ENCODE peak calls at places on chromosome 2, in nine cellular contexts. O, T, V, Z, R, U, D, M and G are unnamed samples.

GRCh38 chr2:65483763-65484162 is 51.4 kb upstream of the SPRED2 start:
- DNase-seq in Z (no peak), U (no peak), M (no peak), O (no peak), V (no peak), T (no peak), D (no peak), R (no peak), G (no peak)

GRCh38 chr2:73993799-73994543 is 9.3 kb downstream of the TET3 start:
- DNase-seq in V (no peak), M (no peak), T (no peak), Z (no peak), O (no peak), R (no peak), D (no peak), U (no peak), G (no peak)

GRCh38 chr2:80238692-80239469 is 65.7 kb downstream of the LRRTM1 start:
- DNase-seq in O (no peak), R (peak; percentile 7), U (no peak), D (peak; percentile 36), V (no peak), Z (peak; percentile 24), T (no peak), M (peak; percentile 47), G (peak; percentile 11)

GRCh38 chr2:158463496-158464095 is 6.8 kb downstream of the PKP4 start:
- DNase-seq in M (no peak), Z (no peak), D (no peak), R (no peak), U (no peak), O (no peak), T (no peak), V (no peak), G (no peak)

GRCh38 chr2:11299439-11299838 is 45.0 kb downstream of the ROCK2 start:
- DNase-seq in M (no peak), D (no peak), V (no peak), Z (no peak), U (no peak), R (no peak), T (no peak), O (no peak), G (no peak)

GRCh38 chr2:10720306-10720705 is 1.1 kb upstream of the ATP6V1C2 start:
- DNase-seq in R (no peak), Z (no peak), U (no peak), O (no peak), T (no peak), M (no peak), D (no peak), V (no peak), G (no peak)

GRCh38 chr2:69559696-69560482 is 83.7 kb downstream of the AAK1 start:
- DNase-seq in D (peak; percentile 52), R (peak; percentile 66), Z (peak; percentile 64), U (no peak), V (no peak), T (no peak), O (no peak), M (no peak), G (peak; percentile 71)

GRCh38 chr2:53286336-53286735 is 481.3 kb upstream of the CHAC2 start:
- DNase-seq in U (no peak), V (no peak), O (no peak), R (no peak), D (no peak), M (no peak), Z (no peak), T (no peak), G (no peak)

GRCh38 chr2:149184994-149185393 is 145.4 kb upstream of the LYPD6 start:
- DNase-seq in O (no peak), M (no peak), D (no peak), T (no peak), V (no peak), R (no peak), U (no peak), Z (no peak), G (peak; percentile 29)

GRCh38 chr2:18290386-18290785 is 270.1 kb downstream of the RDH14 start:
- DNase-seq in V (no peak), R (no peak), M (no peak), T (no peak), U (no peak), O (no peak), D (no peak), Z (no peak), G (no peak)

GRCh38 chr2:28619213-28620196 is 123.6 kb downstream of the PLB1 start:
- DNase-seq in R (no peak), V (no peak), M (no peak), O (peak; percentile 42), U (no peak), D (no peak), Z (no peak), T (peak; percentile 51), G (no peak)

GRCh38 chr2:69683170-69683971 is 39.8 kb upstream of the AAK1 start:
- DNase-seq in V (no peak), D (peak; percentile 84), R (no peak), M (no peak), T (no peak), Z (peak; percentile 74), U (no peak), O (no peak), G (no peak)

GRCh38 chr2:167986223-167986622 is 261.2 kb downstream of the STK39 start:
- DNase-seq in U (no peak), V (no peak), T (no peak), Z (no peak), O (no peak), R (no peak), D (no peak), M (no peak), G (no peak)

GRCh38 chr2:99081886-99082285 is 59.6 kb upstream of the C2orf15 start:
- DNase-seq in R (no peak), O (no peak), T (no peak), Z (no peak), D (no peak), V (no peak), U (no peak), M (no peak), G (no peak)

GRCh38 chr2:240628507-240629418 is 3.5 kb downstream of the GPR35 start:
- DNase-seq in V (no peak), M (peak; percentile 35), T (peak; percentile 62), O (peak; percentile 40), Z (no peak), R (no peak), U (no peak), D (no peak), G (no peak)

GRCh38 chr2:204545861-204546773 is 842 bp downstream of the PARD3B start:
- DNase-seq in R (no peak), T (peak; percentile 78), U (no peak), D (peak; percentile 26), O (no peak), M (peak; percentile 49), V (no peak), Z (peak; percentile 35), G (peak; percentile 16)

GRCh38 chr2:180063494-180063893 is 56.4 kb upstream of the CWC22 start:
- DNase-seq in O (no peak), R (no peak), D (no peak), T (no peak), M (no peak), U (no peak), V (no peak), Z (no peak), G (no peak)

GRCh38 chr2:138504092-138504491 is 2.5 kb downstream of the SPOPL start:
- DNase-seq in R (no peak), Z (no peak), T (no peak), U (no peak), D (no peak), V (no peak), M (no peak), O (no peak), G (no peak)

GRCh38 chr2:28341208-28341891 is 51.3 kb upstream of the FOSL2 start:
- DNase-seq in Z (no peak), V (no peak), M (no peak), D (no peak), T (peak; percentile 14), U (no peak), R (no peak), O (peak; percentile 48), G (no peak)

GRCh38 chr2:85234879-85235278 is 92.9 kb downstream of the TGOLN2 start:
- DNase-seq in U (no peak), D (no peak), V (no peak), R (no peak), O (no peak), T (no peak), Z (no peak), M (no peak), G (peak; percentile 62)

GRCh38 chr2:226667736-226668135 is 131.9 kb downstream of the IRS1 start:
- DNase-seq in O (no peak), V (no peak), Z (no peak), T (no peak), U (no peak), R (no peak), D (no peak), M (no peak), G (no peak)

GRCh38 chr2:107312240-107312639 is 426.3 kb upstream of the ST6GAL2 start:
- DNase-seq in R (no peak), D (no peak), M (no peak), V (no peak), U (no peak), O (no peak), Z (no peak), T (no peak), G (no peak)

GRCh38 chr2:107313316-107313715 is 427.3 kb upstream of the ST6GAL2 start:
- DNase-seq in R (no peak), O (no peak), D (no peak), V (no peak), T (no peak), Z (no peak), U (no peak), M (no peak), G (no peak)
- H3K36me3 ChIP-seq in R (no peaks in the 10 kb centered on the region), O (no peaks in the 10 kb centered on the region), D (no peaks in the 10 kb centered on the region), V (no peaks in the 10 kb centered on the region), T (no peaks in the 10 kb centered on the region), Z (no peaks in the 10 kb centered on the region), U (no peaks in the 10 kb centered on the region), M (no peaks in the 10 kb centered on the region), G (no peaks in the 10 kb centered on the region)

DNA sequence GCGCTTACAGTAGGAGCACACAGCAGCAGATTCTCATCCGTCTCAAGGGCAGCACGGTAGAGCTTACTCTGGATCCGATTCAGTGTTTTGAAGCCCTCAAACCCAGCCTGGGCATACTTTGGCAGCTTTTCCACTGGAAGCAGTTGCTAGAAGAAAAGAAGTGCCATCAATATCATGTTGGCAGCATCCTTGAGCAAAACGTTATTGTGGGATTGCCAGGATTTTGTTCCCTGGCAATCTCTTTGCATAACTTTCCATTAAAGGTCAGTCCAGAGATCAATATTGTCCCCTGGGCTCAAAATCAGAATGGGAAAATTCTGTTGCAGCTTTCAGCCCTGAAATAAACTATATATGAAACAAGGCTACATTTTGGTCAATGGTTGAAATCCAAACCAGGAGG is 8.4 kb downstream of the SNRNP200 start:
- DNase-seq in U (no peak), D (no peak), Z (no peak), M (peak; percentile 77), T (no peak), V (no peak), R (no peak), O (no peak), G (no peak)
- H3K36me3 ChIP-seq in U (peaks cover 98% of the 10 kb centered on the region), D (peaks cover 98% of the 10 kb centered on the region), Z (peaks cover 15% of the 10 kb centered on the region), M (peaks cover 16% of the 10 kb centered on the region), T (peaks cover 100% of the 10 kb centered on the region), V (peaks cover 100% of the 10 kb centered on the region), R (peaks cover 84% of the 10 kb centered on the region), O (peaks cover 30% of the 10 kb centered on the region), G (peaks cover 98% of the 10 kb centered on the region)

GRCh38 chr2:219209236-219209635 is 2.7 kb downstream of the ZFAND2B start:
- DNase-seq in T (peak; percentile 76), V (no peak), U (no peak), Z (no peak), O (no peak), R (no peak), M (no peak), D (no peak), G (no peak)
- H3K36me3 ChIP-seq in T (peaks cover 61% of the 10 kb centered on the region), V (peaks cover 31% of the 10 kb centered on the region), U (no peaks in the 10 kb centered on the region), Z (no peaks in the 10 kb centered on the region), O (peaks cover 3% of the 10 kb centered on the region), R (peaks cover 10% of the 10 kb centered on the region), M (no peaks in the 10 kb centered on the region), D (peaks cover 70% of the 10 kb centered on the region), G (peaks cover 8% of the 10 kb centered on the region)

GRCh38 chr2:219234331-219234730 is 4.7 kb downstream of the ANKZF1 start:
- DNase-seq in R (no peak), T (no peak), M (no peak), O (no peak), Z (no peak), U (no peak), D (no peak), V (no peak), G (no peak)
- H3K36me3 ChIP-seq in R (peaks cover 56% of the 10 kb centered on the region), T (peaks cover 84% of the 10 kb centered on the region), M (peaks cover 13% of the 10 kb centered on the region), O (peaks cover 24% of the 10 kb centered on the region), Z (peaks cover 36% of the 10 kb centered on the region), U (peaks cover 73% of the 10 kb centered on the region), D (peaks cover 54% of the 10 kb centered on the region), V (peaks cover 79% of the 10 kb centered on the region), G (peaks cover 57% of the 10 kb centered on the region)